ENCODE peak calls at places on chromosomes 7 and 10, in seven cellular contexts. One of them, this sample, is unnamed.
A peak's percentile ranks its signal among the peaks of the same experiment; 100 is the strongest.

GRCh38 chr10:99983280-99983988 is 26.3 kb downstream of the DNMBP start:
- DNase-seq in HCT116: no peak
- DNase-seq in SK-N-SH: peak; percentile 73
- DNase-seq in HepG2: peak; percentile 38
- DNase-seq in H1: no peak
- DNase-seq in K562: peak; percentile 47
- DNase-seq in GM12878: peak; percentile 48
- DNase-seq in this sample: no peak

GRCh38 chr7:144378651-144379050 is 23.4 kb downstream of the ARHGEF5 start:
- DNase-seq in SK-N-SH: no peak
- DNase-seq in H1: no peak
- DNase-seq in HepG2: no peak
- DNase-seq in HCT116: no peak
- DNase-seq in GM12878: no peak
- DNase-seq in K562: peak; percentile 18
- DNase-seq in this sample: no peak

GRCh38 chr7:46934198-46934825 is 647.6 kb downstream of the TNS3 start:
- DNase-seq in HCT116: no peak
- DNase-seq in GM12878: no peak
- DNase-seq in SK-N-SH: no peak
- DNase-seq in HepG2: no peak
- DNase-seq in H1: no peak
- DNase-seq in K562: no peak
- DNase-seq in this sample: no peak

GRCh38 chr7:79504607-79505389 is 51.3 kb upstream of the MAGI2 start:
- DNase-seq in K562: no peak
- DNase-seq in HepG2: peak; percentile 9
- DNase-seq in HCT116: peak; percentile 15
- DNase-seq in GM12878: no peak
- DNase-seq in H1: no peak
- DNase-seq in SK-N-SH: no peak
- DNase-seq in this sample: no peak

GRCh38 chr7:35760082-35760770 is 40.6 kb upstream of the SEPTIN7 start:
- DNase-seq in HepG2: no peak
- DNase-seq in GM12878: no peak
- DNase-seq in K562: no peak
- DNase-seq in H1: no peak
- DNase-seq in HCT116: no peak
- DNase-seq in SK-N-SH: no peak
- DNase-seq in this sample: no peak

GRCh38 chr7:28447071-28447470 is 34.8 kb downstream of the CREB5 start:
- DNase-seq in HepG2: no peak
- DNase-seq in SK-N-SH: no peak
- DNase-seq in K562: no peak
- DNase-seq in HCT116: no peak
- DNase-seq in GM12878: no peak
- DNase-seq in H1: no peak
- DNase-seq in this sample: no peak

GRCh38 chr7:106618480-106618879 is 42.5 kb downstream of the CCDC71L start:
- DNase-seq in SK-N-SH: no peak
- DNase-seq in K562: peak; percentile 74
- DNase-seq in HepG2: no peak
- DNase-seq in GM12878: no peak
- DNase-seq in H1: no peak
- DNase-seq in HCT116: no peak
- DNase-seq in this sample: no peak

GRCh38 chr7:101720324-101720723 is 91.2 kb upstream of the MYL10 start:
- DNase-seq in HCT116: no peak
- DNase-seq in K562: no peak
- DNase-seq in GM12878: no peak
- DNase-seq in SK-N-SH: no peak
- DNase-seq in HepG2: no peak
- DNase-seq in H1: no peak
- DNase-seq in this sample: no peak

GRCh38 chr7:18900801-18901200 is 216.6 kb downstream of the TWIST1 start:
- DNase-seq in HepG2: no peak
- DNase-seq in K562: no peak
- DNase-seq in H1: no peak
- DNase-seq in SK-N-SH: no peak
- DNase-seq in GM12878: no peak
- DNase-seq in HCT116: no peak
- DNase-seq in this sample: no peak

GRCh38 chr7:6360841-6361240 is 86.9 kb downstream of the DAGLB start:
- DNase-seq in H1: no peak
- DNase-seq in HCT116: no peak
- DNase-seq in K562: peak; percentile 28
- DNase-seq in SK-N-SH: no peak
- DNase-seq in GM12878: no peak
- DNase-seq in HepG2: peak; percentile 31
- DNase-seq in this sample: no peak

GRCh38 chr7:92631067-92631829 is 41.1 kb upstream of the FAM133B start:
- DNase-seq in SK-N-SH: no peak
- DNase-seq in HCT116: no peak
- DNase-seq in H1: no peak
- DNase-seq in GM12878: no peak
- DNase-seq in K562: peak; percentile 72
- DNase-seq in HepG2: no peak
- DNase-seq in this sample: no peak

GRCh38 chr7:92631830-92632487 is 41.8 kb upstream of the FAM133B start:
- DNase-seq in K562: no peak
- DNase-seq in H1: no peak
- DNase-seq in GM12878: no peak
- DNase-seq in HCT116: no peak
- DNase-seq in SK-N-SH: no peak
- DNase-seq in HepG2: no peak
- DNase-seq in this sample: no peak

GRCh38 chr7:92632791-92633190 is 42.6 kb upstream of the FAM133B start:
- DNase-seq in HCT116: no peak
- DNase-seq in GM12878: no peak
- DNase-seq in K562: no peak
- DNase-seq in H1: no peak
- DNase-seq in HepG2: no peak
- DNase-seq in SK-N-SH: no peak
- DNase-seq in this sample: no peak

GRCh38 chr7:92627956-92628355 is 37.8 kb upstream of the FAM133B start:
- DNase-seq in H1: no peak
- DNase-seq in SK-N-SH: no peak
- DNase-seq in HCT116: no peak
- DNase-seq in HepG2: no peak
- DNase-seq in GM12878: no peak
- DNase-seq in K562: no peak
- DNase-seq in this sample: no peak

DNA sequence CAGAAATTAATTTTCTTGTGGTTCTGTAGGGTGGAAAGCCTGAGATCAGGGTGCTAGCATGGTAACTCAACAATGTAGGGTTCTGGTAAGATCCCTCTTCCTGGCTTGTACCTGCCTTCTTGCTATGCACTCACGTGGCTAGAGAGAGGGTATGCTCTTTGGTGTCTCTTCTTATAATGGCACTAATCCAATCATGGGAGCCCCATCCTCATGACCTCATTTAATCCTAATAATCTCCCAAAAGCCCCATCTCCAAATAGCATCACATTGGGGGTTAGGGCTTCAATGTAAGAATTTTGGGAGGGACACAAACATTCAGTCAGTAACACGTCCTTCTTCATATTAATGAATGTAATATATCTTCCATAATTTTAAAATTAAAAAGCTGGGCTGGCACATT is 39.6 kb upstream of the FAM133B start:
- DNase-seq in HepG2: no peak
- DNase-seq in SK-N-SH: no peak
- DNase-seq in H1: no peak
- DNase-seq in K562: no peak
- DNase-seq in GM12878: no peak
- DNase-seq in HCT116: no peak
- DNase-seq in this sample: no peak
- TF ChIP-seq JUND in HepG2: no peak
- TF ChIP-seq JUND in SK-N-SH: no peak
- TF ChIP-seq JUND in H1: no peak
- TF ChIP-seq JUND in K562: no peak
- TF ChIP-seq JUND in GM12878: no peak
- TF ChIP-seq JUND in HCT116: no peak
- TF ChIP-seq JUND in this sample: no peak

GRCh38 chr10:78821052-78821451 is 247.7 kb upstream of the ZMIZ1 start:
- DNase-seq in HepG2: no peak
- DNase-seq in HCT116: no peak
- DNase-seq in GM12878: no peak
- DNase-seq in H1: no peak
- DNase-seq in K562: no peak
- DNase-seq in SK-N-SH: no peak
- DNase-seq in this sample: no peak

GRCh38 chr10:78819361-78820006 is 249.3 kb upstream of the ZMIZ1 start:
- DNase-seq in H1: no peak
- DNase-seq in HepG2: no peak
- DNase-seq in HCT116: no peak
- DNase-seq in SK-N-SH: no peak
- DNase-seq in GM12878: no peak
- DNase-seq in K562: no peak
- DNase-seq in this sample: no peak

GRCh38 chr10:78817361-78817760 is 251.4 kb upstream of the ZMIZ1 start:
- DNase-seq in SK-N-SH: no peak
- DNase-seq in HepG2: no peak
- DNase-seq in GM12878: no peak
- DNase-seq in K562: no peak
- DNase-seq in H1: no peak
- DNase-seq in HCT116: no peak
- DNase-seq in this sample: no peak

GRCh38 chr10:78817804-78818203 is 251.0 kb upstream of the ZMIZ1 start:
- DNase-seq in K562: no peak
- DNase-seq in SK-N-SH: no peak
- DNase-seq in HCT116: no peak
- DNase-seq in GM12878: no peak
- DNase-seq in HepG2: no peak
- DNase-seq in H1: no peak
- DNase-seq in this sample: no peak

DNA sequence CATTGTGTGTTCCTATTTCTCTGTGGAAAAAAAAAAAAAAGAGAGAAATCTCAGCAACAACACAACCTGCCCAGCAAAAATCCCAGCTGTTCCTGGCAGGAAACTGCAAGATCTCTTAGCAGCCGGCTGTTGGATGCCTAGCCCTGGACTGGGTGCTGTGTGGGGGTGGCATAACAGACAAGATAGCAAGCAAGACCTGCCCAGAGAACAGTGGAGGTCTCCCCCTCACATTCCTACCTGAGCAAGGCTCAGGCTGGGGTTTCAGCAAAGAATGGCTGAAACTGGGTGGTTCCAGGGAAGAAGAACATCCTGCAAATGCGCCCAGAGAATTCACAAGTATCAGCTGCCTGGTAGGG is 248.8 kb upstream of the ZMIZ1 start:
- DNase-seq in HepG2: no peak
- DNase-seq in HCT116: no peak
- DNase-seq in H1: no peak
- DNase-seq in GM12878: no peak
- DNase-seq in SK-N-SH: no peak
- DNase-seq in K562: no peak
- DNase-seq in this sample: no peak
- TF ChIP-seq JUND in HepG2: no peak
- TF ChIP-seq JUND in HCT116: no peak
- TF ChIP-seq JUND in H1: no peak
- TF ChIP-seq JUND in GM12878: no peak
- TF ChIP-seq JUND in SK-N-SH: no peak
- TF ChIP-seq JUND in K562: no peak
- TF ChIP-seq JUND in this sample: no peak

DNA sequence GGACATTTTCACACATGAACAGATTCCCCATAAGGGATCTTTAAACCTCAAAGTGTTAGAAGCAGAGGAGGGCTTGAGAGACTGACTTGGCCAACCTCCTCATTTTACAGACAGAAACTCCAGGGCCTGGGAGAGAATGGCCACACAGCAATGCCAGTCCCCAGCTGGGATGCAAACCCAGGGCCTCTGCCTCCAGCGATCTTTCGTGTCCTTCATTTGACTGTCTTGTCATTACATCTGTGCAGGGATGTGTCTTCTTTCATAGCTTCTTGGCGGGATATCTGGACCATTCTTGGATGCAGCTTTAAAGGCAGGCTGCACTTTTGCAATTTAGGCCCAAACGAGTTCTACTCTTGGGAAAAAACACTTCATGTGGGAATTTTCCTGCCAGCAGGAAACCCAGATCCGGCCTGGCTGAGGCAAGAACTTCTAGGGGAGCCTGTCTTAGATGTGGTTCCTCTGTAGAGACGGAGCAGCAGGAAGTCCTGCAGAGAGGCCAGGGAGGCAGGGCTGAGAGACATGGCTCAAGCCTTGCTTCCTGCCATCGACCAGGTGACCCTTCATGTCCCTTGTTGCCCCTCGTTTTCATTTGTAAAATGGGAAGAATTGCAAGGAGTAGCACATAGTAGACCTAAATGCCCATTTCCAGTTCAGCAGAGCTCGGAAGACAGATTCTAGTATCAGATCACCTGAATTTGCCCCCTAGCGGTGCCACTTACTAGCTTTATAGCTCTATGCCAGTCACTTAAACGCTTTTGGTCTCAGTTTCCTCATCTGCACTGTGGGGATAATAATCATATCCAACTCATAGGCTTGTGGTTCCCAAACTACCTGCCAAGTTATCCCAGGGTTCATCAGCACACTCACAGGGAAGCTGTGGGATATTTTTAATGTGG is 43.9 kb upstream of the SLC29A3 start:
- DNase-seq in SK-N-SH: no peak
- DNase-seq in H1: no peak
- DNase-seq in HCT116: no peak
- DNase-seq in GM12878: no peak
- DNase-seq in HepG2: no peak
- DNase-seq in K562: no peak
- DNase-seq in this sample: no peak
- TF ChIP-seq JUND in SK-N-SH: no peak
- TF ChIP-seq JUND in H1: no peak
- TF ChIP-seq JUND in HCT116: no peak
- TF ChIP-seq JUND in GM12878: no peak
- TF ChIP-seq JUND in HepG2: no peak
- TF ChIP-seq JUND in K562: no peak
- TF ChIP-seq JUND in this sample: no peak

DNA sequence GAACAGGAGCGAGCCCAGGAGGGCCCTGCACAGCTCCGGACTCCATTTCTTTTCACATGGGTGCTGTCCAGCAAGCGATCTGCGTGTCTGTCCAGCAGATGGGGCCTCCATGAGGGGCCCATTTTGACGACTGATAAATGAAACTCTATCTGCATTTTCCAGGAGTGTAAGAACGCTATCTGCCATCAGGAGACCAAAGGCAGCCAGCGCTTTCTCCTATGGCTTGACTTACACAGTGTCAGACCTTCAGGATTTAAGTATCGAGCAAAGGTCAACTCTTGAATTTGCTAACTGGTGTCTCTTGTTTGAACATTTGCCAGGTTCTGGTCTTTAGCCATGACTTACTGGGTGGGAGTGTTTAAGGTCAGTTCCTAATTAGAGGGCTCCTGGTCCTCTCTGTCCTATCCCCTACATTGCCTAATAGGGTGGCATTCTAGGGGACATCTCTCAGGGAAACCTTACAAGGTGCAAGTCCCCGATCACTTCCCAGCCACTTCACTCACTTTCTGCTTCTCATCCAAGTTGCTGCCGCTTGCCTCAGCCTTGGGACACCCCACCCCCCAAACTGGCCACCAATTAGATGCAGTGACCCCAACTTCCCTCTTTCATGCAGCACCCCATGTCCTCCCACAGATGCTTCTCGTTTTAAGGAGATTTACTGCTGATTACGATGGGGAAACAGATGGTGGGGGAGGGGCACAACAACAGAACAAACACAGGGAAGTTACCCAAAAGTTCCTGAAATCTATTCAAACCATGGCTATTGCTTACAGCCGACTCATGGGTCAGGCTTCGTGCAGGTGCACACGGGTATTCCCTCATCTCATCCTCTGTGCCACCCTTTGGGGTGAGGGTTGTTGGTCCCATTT is 20.0 kb downstream of the VSIR start:
- DNase-seq in HepG2: peak; percentile 81
- DNase-seq in H1: no peak
- DNase-seq in SK-N-SH: no peak
- DNase-seq in HCT116: no peak
- DNase-seq in K562: peak; percentile 75
- DNase-seq in GM12878: no peak
- DNase-seq in this sample: no peak
- TF ChIP-seq JUND in HepG2: no peak
- TF ChIP-seq JUND in H1: no peak
- TF ChIP-seq JUND in SK-N-SH: no peak
- TF ChIP-seq JUND in HCT116: no peak
- TF ChIP-seq JUND in K562: no peak
- TF ChIP-seq JUND in GM12878: no peak
- TF ChIP-seq JUND in this sample: no peak